ENCODE peak calls at places on chromosome 2, in four cellular contexts. G is GM06990, U is fibroblast of mammary gland, X is dorsolateral prefrontal cortex. Y is an unnamed sample.

GRCh38 chr2:156088598-156088997 is 243.9 kb downstream of the NR4A2 start:
- DNase-seq in U (no peak), G (no peak), X (no peak), Y (no peak)

GRCh38 chr2:153873062-153874048 is 1.6 kb downstream of the GALNT13 start:
- DNase-seq in G (no peak), U (peak), X (peak), Y (no peak)

GRCh38 chr2:10413488-10413887 is 34.6 kb downstream of the ODC1 start:
- DNase-seq in X (no peak), G (no peak), U (no peak), Y (no peak)

GRCh38 chr2:133502678-133503077 is 65.6 kb downstream of the NCKAP5 start:
- DNase-seq in U (no peak), G (no peak), X (no peak), Y (no peak)

GRCh38 chr2:239932881-239933735 is 92.0 kb downstream of the NDUFA10 start:
- DNase-seq in X (peak), U (no peak), G (no peak), Y (peak)

GRCh38 chr2:58064136-58064535 is 17.5 kb downstream of the VRK2 start:
- DNase-seq in U (no peak), X (no peak), G (no peak), Y (no peak)

GRCh38 chr2:212832211-212833195 is 293.9 kb upstream of the ERBB4 start:
- DNase-seq in X (no peak), G (peak), U (no peak), Y (no peak)

GRCh38 chr2:69716555-69717120 is 25.3 kb upstream of the ANXA4 start:
- DNase-seq in X (no peak), U (peak), G (no peak), Y (no peak)

GRCh38 chr2:43083278-43083677 is 143.1 kb downstream of the ZFP36L2 start:
- DNase-seq in U (peak), G (no peak), X (no peak), Y (no peak)

GRCh38 chr2:106970471-106971261 is 84.7 kb upstream of the ST6GAL2 start:
- DNase-seq in X (no peak), G (no peak), U (peak), Y (no peak)

GRCh38 chr2:74704216-74704615 is 50.2 kb downstream of the SEMA4F start:
- DNase-seq in U (no peak), G (no peak), X (no peak), Y (no peak)

GRCh38 chr2:88199912-88200682 is 30.0 kb downstream of the THNSL2 start:
- DNase-seq in U (no peak), X (no peak), G (no peak), Y (no peak)

GRCh38 chr2:135052997-135053474 is 944 bp downstream of the RAB3GAP1 start:
- DNase-seq in G (peak), U (no peak), X (no peak), Y (no peak)

GRCh38 chr2:233832869-233833812 is 21.2 kb downstream of the HJURP start:
- DNase-seq in U (peak), G (no peak), X (no peak), Y (peak)

GRCh38 chr2:23550553-23550952 is 165.6 kb downstream of the KLHL29 start:
- DNase-seq in U (no peak), X (peak), G (no peak), Y (no peak)

GRCh38 chr2:131123192-131123591 is 18.1 kb downstream of the PLEKHB2 start:
- DNase-seq in G (no peak), U (no peak), X (no peak), Y (no peak)

GRCh38 chr2:96523659-96524481 is 12.7 kb upstream of the ARID5A start:
- DNase-seq in X (no peak), G (no peak), U (peak), Y (no peak)

GRCh38 chr2:84908948-84909713 is 3.7 kb downstream of the TMSB10 start:
- DNase-seq in G (no peak), X (no peak), U (no peak), Y (no peak)

GRCh38 chr2:130819915-130820861 is 16.5 kb upstream of the ARHGEF4 start:
- DNase-seq in X (peak), G (no peak), U (no peak), Y (no peak)

GRCh38 chr2:76930076-76930734 is 592.0 kb downstream of the LRRTM4 start:
- DNase-seq in U (no peak), G (no peak), X (peak), Y (no peak)

GRCh38 chr2:172516299-172516698 is 39.6 kb upstream of the PDK1 start:
- DNase-seq in G (no peak), X (no peak), U (peak), Y (no peak)

GRCh38 chr2:241314181-241314932 is 1.1 kb downstream of the HDLBP start:
- DNase-seq in G (no peak), U (peak), X (peak), Y (no peak)

GRCh38 chr2:26487192-26487591 is 9.3 kb upstream of the OTOF start:
- DNase-seq in U (no peak), X (no peak), G (no peak), Y (no peak)

GRCh38 chr2:175806115-175806470 is 196.0 kb downstream of the LNPK start:
- DNase-seq in X (no peak), G (no peak), U (no peak), Y (no peak)

GRCh38 chr2:187943772-187944369 is 347.8 kb upstream of the GULP1 start:
- DNase-seq in G (no peak), X (no peak), U (no peak), Y (no peak)

GRCh38 chr2:98463081-98463481 is 18.4 kb downstream of the INPP4A start:
- DNase-seq in X (no peak), U (no peak), G (no peak), Y (no peak)

GRCh38 chr2:11065833-11066232 is 89.4 kb upstream of the SLC66A3 start:
- DNase-seq in G (no peak), U (no peak), X (no peak), Y (no peak)

GRCh38 chr2:60492550-60492949 is 60.9 kb downstream of the BCL11A start:
- DNase-seq in X (no peak), U (no peak), G (no peak), Y (no peak)

GRCh38 chr2:36486546-36487044 is 111.4 kb downstream of the FEZ2 start:
- DNase-seq in G (no peak), U (peak), X (no peak), Y (no peak)

GRCh38 chr2:150698016-150698661 is 210.7 kb upstream of the RND3 start:
- DNase-seq in G (no peak), X (no peak), U (peak), Y (no peak)

GRCh38 chr2:11621465-11621864 is 48.5 kb downstream of the NTSR2 start:
- DNase-seq in G (no peak), X (no peak), U (no peak), Y (no peak)

GRCh38 chr2:150588210-150588870 is 100.9 kb upstream of the RND3 start:
- DNase-seq in G (no peak), U (peak), X (no peak), Y (no peak)

GRCh38 chr2:132720393-132720792 is 50.4 kb upstream of the LYPD1 start:
- DNase-seq in X (no peak), G (no peak), U (no peak), Y (no peak)

GRCh38 chr2:242020196-242021004 is 150.9 kb downstream of the RTP5 start:
- DNase-seq in U (peak), G (no peak), X (peak), Y (no peak)

GRCh38 chr2:230796280-230796862 is 68.4 kb upstream of the ITM2C start:
- DNase-seq in U (peak), X (no peak), G (no peak), Y (no peak)

GRCh38 chr2:201858267-201858666 is 51.9 kb downstream of the CDK15 start:
- DNase-seq in X (no peak), U (no peak), G (no peak), Y (no peak)

GRCh38 chr2:111251711-111252110 is 131.0 kb downstream of the BCL2L11 start:
- DNase-seq in X (no peak), G (no peak), U (no peak), Y (no peak)

GRCh38 chr2:105856576-105856975 is 111.9 kb downstream of the NCK2 start:
- DNase-seq in X (no peak), G (no peak), U (no peak), Y (no peak)

GRCh38 chr2:119402645-119403560 is 28.8 kb upstream of the TMEM37 start:
- DNase-seq in U (no peak), G (no peak), X (no peak), Y (no peak)

DNA sequence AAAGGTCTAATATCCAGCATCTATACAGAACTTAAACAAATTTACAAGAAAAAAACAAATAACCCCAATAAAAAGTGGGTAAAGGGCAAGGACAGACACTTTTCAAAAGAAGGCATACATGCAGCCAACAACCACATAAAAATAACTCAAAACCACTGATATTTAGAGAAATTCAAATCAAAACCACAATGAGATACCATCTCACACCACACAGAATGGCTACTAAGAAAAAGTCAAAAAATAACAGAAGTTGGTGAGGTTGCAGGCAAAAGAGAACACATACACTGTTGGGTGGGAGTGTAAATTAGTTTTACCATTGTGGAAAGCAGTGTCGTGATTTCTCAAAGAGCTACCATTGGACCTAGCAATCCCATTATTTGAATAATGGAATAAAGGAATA is 1973.9 kb upstream of the LRRTM1 start:
- DNase-seq in U (no peak), X (no peak), G (no peak), Y (no peak)
- H3K4me3 ChIP-seq in U (no peak), X (no peak), G (no peak), Y (no peak)

DNA sequence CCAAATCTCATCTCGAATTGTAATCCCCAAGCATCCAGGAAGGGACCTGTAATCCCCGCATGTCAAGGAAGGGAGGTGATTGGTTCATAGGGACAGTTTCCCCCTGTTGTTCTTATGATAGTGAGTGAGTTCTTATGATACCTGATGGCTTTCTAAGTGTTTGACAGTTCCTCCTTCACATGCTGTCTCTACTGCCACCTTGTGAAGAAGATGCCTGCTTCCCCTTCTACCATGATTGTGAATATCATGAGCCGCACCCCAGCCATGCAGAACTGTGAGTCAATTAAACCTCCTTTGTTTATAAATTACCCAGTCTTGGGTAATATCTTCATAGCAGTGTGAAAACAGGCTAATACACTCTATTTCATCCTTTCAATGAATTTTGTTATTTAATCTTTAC is 446.7 kb downstream of the RNF144A start:
- DNase-seq in G (no peak), U (no peak), X (no peak), Y (no peak)
- TF ChIP-seq CTCF in G (peak), U (no peak), X (no peak), Y (no peak)

GRCh38 chr2:227703280-227703732 is 14.5 kb downstream of the SLC19A3 start:
- DNase-seq in G (no peak), X (no peak), U (peak), Y (no peak)
- H3K4me3 ChIP-seq in G (no peak), X (no peak), U (no peak), Y (no peak)

DNA sequence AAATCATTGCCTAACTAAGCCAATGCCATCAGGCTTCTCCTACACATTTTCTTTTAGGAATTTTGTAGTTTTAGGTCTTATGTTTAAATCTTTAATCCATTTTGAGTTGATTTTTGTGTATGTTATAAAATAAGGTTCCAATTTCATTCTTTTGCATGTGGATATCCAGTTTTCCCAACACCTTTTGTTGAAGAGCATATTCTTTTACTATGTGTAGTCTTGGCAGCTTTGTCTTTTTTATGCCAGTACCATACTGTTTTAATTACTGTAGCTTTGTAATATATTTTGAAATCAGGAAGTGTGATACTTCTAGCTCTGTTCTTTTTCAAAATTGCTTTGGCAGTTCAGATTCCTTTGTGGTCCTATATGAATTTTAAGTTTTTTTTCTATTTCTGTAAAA is 11.0 kb downstream of the FASTKD2 start:
- DNase-seq in G (no peak), X (no peak), U (no peak), Y (no peak)
- TF ChIP-seq CTCF in G (no peak), X (no peak), U (no peak), Y (no peak)

GRCh38 chr2:171083426-171083825 is 77.3 kb downstream of the TLK1 start:
- DNase-seq in G (no peak), X (no peak), U (no peak), Y (no peak)
- H3K4me3 ChIP-seq in G (no peak), X (no peak), U (no peak), Y (no peak)

DNA sequence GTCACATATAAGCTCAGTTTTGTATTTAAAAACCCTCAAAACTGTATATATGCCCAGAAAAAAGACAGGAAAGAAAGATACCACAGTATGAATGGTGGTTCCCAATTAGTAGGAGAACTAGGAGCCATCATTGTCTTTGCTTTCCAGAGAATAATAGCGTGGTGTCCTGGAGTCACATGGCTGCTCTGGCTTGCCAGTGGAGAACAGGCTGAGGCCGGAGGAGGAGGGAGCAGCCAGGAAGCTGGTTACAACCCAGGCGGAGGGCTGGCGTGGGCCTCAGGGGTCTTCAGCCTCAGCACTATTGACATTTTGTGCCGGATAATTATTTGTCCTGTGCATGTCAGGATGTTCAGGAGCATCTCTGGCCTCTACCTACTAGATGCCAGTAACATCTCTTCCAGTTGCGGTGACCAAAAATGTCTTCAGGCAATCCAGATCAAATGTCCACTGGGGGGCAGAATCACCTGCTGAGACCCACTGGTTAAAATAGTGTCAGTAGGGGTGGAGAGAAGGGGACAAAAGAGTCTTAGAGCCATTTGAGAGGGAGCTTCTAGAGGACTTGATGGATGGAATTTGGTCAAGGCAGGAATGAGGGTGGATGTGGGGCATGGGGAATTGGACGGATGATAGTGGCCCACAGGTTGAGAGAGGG is 144.8 kb downstream of the AGAP1 start:
- DNase-seq in U (no peak), X (peak), G (no peak), Y (no peak)
- TF ChIP-seq CTCF in U (peak), X (no peak), G (peak), Y (no peak)

GRCh38 chr2:15941970-15942710 is 1.8 kb downstream of the MYCN start:
- DNase-seq in X (peak), G (peak), U (no peak), Y (no peak)
- H3K4me3 ChIP-seq in X (peak), G (no peak), U (no peak), Y (peak)

GRCh38 chr2:118150294-118150693 is 62.0 kb downstream of the INSIG2 start:
- DNase-seq in X (no peak), U (no peak), G (no peak), Y (no peak)

GRCh38 chr2:118145806-118146205 is 57.5 kb downstream of the INSIG2 start:
- DNase-seq in X (no peak), G (no peak), U (no peak), Y (no peak)

GRCh38 chr2:118148133-118148532 is 59.9 kb downstream of the INSIG2 start:
- DNase-seq in U (no peak), G (no peak), X (no peak), Y (no peak)

GRCh38 chr2:118146315-118147283 is 58.3 kb downstream of the INSIG2 start:
- DNase-seq in X (no peak), G (no peak), U (no peak), Y (no peak)

DNA sequence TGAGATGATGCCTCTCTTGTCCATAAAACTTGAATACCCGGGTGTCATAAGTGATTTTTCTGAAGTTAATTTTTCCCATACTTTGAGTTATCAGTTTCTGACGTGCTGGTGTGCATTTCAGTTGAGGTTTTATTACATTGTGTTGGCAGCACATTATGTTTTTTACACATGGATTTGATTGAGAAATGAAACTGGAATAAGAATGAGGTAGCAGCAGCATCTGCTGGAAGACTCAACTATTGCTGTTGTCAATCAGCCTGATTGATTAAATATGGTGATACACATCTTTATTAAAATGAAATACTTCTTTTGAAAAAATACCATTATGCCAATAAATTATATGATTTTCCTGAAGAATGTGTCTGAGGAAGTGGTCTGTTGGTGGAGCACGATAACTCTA is 60.5 kb downstream of the INSIG2 start:
- DNase-seq in X (no peak), U (peak), G (no peak), Y (no peak)
- TF ChIP-seq CTCF in X (no peak), U (peak), G (peak), Y (no peak)

GRCh38 chr2:75709297-75709696 is 1.4 kb downstream of the GCFC2 start:
- DNase-seq in X (no peak), G (no peak), U (peak), Y (no peak)
- H3K4me3 ChIP-seq in X (peak), G (peak), U (peak), Y (peak)

DNA sequence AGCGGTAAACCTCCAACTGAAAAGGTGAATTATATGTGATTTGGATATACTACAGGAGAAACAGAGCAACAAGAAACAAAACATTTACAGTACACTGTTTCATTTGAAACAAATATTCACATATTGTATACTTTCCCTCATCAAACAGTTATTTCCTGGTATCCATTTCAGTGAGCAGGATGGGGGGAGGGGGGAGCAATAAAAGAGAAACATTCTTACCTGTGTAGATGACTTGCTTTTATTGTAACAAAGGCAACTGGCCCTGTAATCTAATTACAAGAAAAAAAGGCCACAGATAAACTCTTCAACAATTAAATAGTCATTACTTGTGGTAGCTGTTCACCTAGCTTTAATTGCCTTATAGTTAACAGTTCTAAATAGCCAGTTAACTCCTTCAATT is 3.9 kb upstream of the PPP1CB start:
- DNase-seq in G (no peak), X (no peak), U (no peak), Y (no peak)
- TF ChIP-seq CTCF in G (no peak), X (no peak), U (no peak), Y (no peak)